ENCODE peak calls at places on chromosomes 16 and 17, in four cellular contexts. One of them, this sample, is unnamed.

GRCh38 chr16:17407321-17407720 is 63.4 kb downstream of the XYLT1 start:
- DNase-seq in lower leg skin: no peak
- DNase-seq in prostate gland: no peak
- DNase-seq in heart left ventricle: no peak
- DNase-seq in this sample: no peak

GRCh38 chr16:19607610-19608280 is 52.2 kb downstream of the VPS35L start:
- DNase-seq in lower leg skin: no peak
- DNase-seq in prostate gland: no peak
- DNase-seq in heart left ventricle: no peak
- DNase-seq in this sample: no peak

GRCh38 chr17:55641559-55642160 is 81.0 kb downstream of the TMEM100 start:
- DNase-seq in prostate gland: peak
- DNase-seq in lower leg skin: peak
- DNase-seq in heart left ventricle: peak
- DNase-seq in this sample: peak

GRCh38 chr16:82033683-82034300 is 1.3 kb upstream of the HSD17B2 start:
- DNase-seq in heart left ventricle: no peak
- DNase-seq in prostate gland: no peak
- DNase-seq in lower leg skin: no peak
- DNase-seq in this sample: no peak

GRCh38 chr16:7148606-7149005 is 184.0 kb upstream of the RBFOX1 start:
- DNase-seq in prostate gland: no peak
- DNase-seq in heart left ventricle: no peak
- DNase-seq in lower leg skin: no peak
- DNase-seq in this sample: no peak

GRCh38 chr17:34997355-34997862 is 17.1 kb downstream of the LIG3 start:
- DNase-seq in heart left ventricle: peak
- DNase-seq in lower leg skin: peak
- DNase-seq in prostate gland: peak
- DNase-seq in this sample: no peak

GRCh38 chr16:68417711-68418301 is 30.5 kb downstream of the SMPD3 start:
- DNase-seq in prostate gland: peak
- DNase-seq in heart left ventricle: no peak
- DNase-seq in lower leg skin: no peak
- DNase-seq in this sample: peak

GRCh38 chr17:261640-262039 is 80.2 kb upstream of the DOC2B start:
- DNase-seq in prostate gland: no peak
- DNase-seq in lower leg skin: no peak
- DNase-seq in heart left ventricle: no peak
- DNase-seq in this sample: peak

GRCh38 chr16:3007059-3007956 is 5.4 kb upstream of the CLDN9 start:
- DNase-seq in lower leg skin: no peak
- DNase-seq in prostate gland: no peak
- DNase-seq in heart left ventricle: no peak
- DNase-seq in this sample: no peak

GRCh38 chr17:80237386-80237785 is 17.2 kb downstream of the SLC26A11 start:
- DNase-seq in heart left ventricle: no peak
- DNase-seq in lower leg skin: no peak
- DNase-seq in prostate gland: no peak
- DNase-seq in this sample: no peak

GRCh38 chr17:72338847-72339790 is 218.3 kb downstream of the SOX9 start:
- DNase-seq in prostate gland: no peak
- DNase-seq in lower leg skin: no peak
- DNase-seq in heart left ventricle: peak
- DNase-seq in this sample: no peak

GRCh38 chr16:3509470-3509928 is 8.7 kb downstream of the CLUAP1 start:
- DNase-seq in lower leg skin: no peak
- DNase-seq in prostate gland: no peak
- DNase-seq in heart left ventricle: no peak
- DNase-seq in this sample: peak

GRCh38 chr17:71085238-71086033 is 916.1 kb downstream of the KCNJ2 start:
- DNase-seq in heart left ventricle: no peak
- DNase-seq in lower leg skin: no peak
- DNase-seq in prostate gland: no peak
- DNase-seq in this sample: no peak

GRCh38 chr16:16041196-16041892 is 91.9 kb downstream of the ABCC1 start:
- DNase-seq in prostate gland: peak
- DNase-seq in heart left ventricle: no peak
- DNase-seq in lower leg skin: no peak
- DNase-seq in this sample: no peak

GRCh38 chr17:31495049-31495885 is 103.8 kb downstream of the RAB11FIP4 start:
- DNase-seq in heart left ventricle: peak
- DNase-seq in prostate gland: no peak
- DNase-seq in lower leg skin: no peak
- DNase-seq in this sample: peak

GRCh38 chr17:27239584-27239983 is 54.3 kb upstream of the WSB1 start:
- DNase-seq in heart left ventricle: no peak
- DNase-seq in lower leg skin: no peak
- DNase-seq in prostate gland: no peak
- DNase-seq in this sample: no peak

GRCh38 chr17:27233783-27234182 is 60.1 kb upstream of the WSB1 start:
- DNase-seq in lower leg skin: no peak
- DNase-seq in prostate gland: no peak
- DNase-seq in heart left ventricle: no peak
- DNase-seq in this sample: no peak

GRCh38 chr17:27239046-27239445 is 54.9 kb upstream of the WSB1 start:
- DNase-seq in lower leg skin: no peak
- DNase-seq in heart left ventricle: peak
- DNase-seq in prostate gland: no peak
- DNase-seq in this sample: no peak

GRCh38 chr17:27237890-27238289 is 56.0 kb upstream of the WSB1 start:
- DNase-seq in prostate gland: no peak
- DNase-seq in heart left ventricle: no peak
- DNase-seq in lower leg skin: no peak
- DNase-seq in this sample: no peak

GRCh38 chr17:27236710-27237315 is 57.1 kb upstream of the WSB1 start:
- DNase-seq in heart left ventricle: peak
- DNase-seq in lower leg skin: peak
- DNase-seq in prostate gland: peak
- DNase-seq in this sample: no peak
- TF ChIP-seq CTCF in heart left ventricle: peak
- TF ChIP-seq CTCF in lower leg skin: no peak
- TF ChIP-seq CTCF in prostate gland: peak
- TF ChIP-seq CTCF in this sample: peak

GRCh38 chr16:88881090-88881580 is 14.7 kb upstream of the PABPN1L start:
- DNase-seq in lower leg skin: no peak
- DNase-seq in heart left ventricle: no peak
- DNase-seq in prostate gland: peak
- DNase-seq in this sample: no peak
- TF ChIP-seq POLR2A in lower leg skin: no peak
- TF ChIP-seq POLR2A in heart left ventricle: no peak
- TF ChIP-seq POLR2A in prostate gland: no peak
- TF ChIP-seq POLR2A in this sample: no peak

GRCh38 chr17:49520386-49521087 is 25.4 kb downstream of the NGFR start:
- DNase-seq in heart left ventricle: no peak
- DNase-seq in lower leg skin: no peak
- DNase-seq in prostate gland: no peak
- DNase-seq in this sample: no peak

GRCh38 chr17:49521521-49522185 is 26.6 kb downstream of the NGFR start:
- DNase-seq in heart left ventricle: no peak
- DNase-seq in prostate gland: no peak
- DNase-seq in lower leg skin: no peak
- DNase-seq in this sample: no peak

GRCh38 chr17:49519781-49520180 is 24.7 kb downstream of the NGFR start:
- DNase-seq in prostate gland: no peak
- DNase-seq in lower leg skin: no peak
- DNase-seq in heart left ventricle: peak
- DNase-seq in this sample: no peak

GRCh38 chr17:49522329-49522890 is 27.3 kb downstream of the NGFR start:
- DNase-seq in prostate gland: no peak
- DNase-seq in heart left ventricle: no peak
- DNase-seq in lower leg skin: no peak
- DNase-seq in this sample: peak

DNA sequence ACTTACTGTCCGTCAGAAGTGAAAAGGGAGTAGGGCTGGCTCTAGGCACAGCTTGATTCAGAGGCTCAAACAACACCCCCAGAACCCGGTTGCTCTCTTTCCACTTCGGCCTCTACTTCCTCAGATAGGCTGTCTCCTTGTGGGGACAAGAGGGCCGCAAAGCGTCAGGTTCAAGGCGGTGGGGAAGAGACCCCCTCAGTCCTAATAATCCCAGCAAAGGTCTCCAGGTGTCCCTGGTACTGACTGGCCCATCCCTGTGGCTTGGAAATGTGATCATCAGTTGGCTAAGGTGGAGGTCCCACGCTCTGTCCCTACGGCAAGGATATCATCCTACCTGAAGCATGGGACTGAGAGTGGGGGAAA is 26.0 kb downstream of the NGFR start:
- DNase-seq in prostate gland: no peak
- DNase-seq in lower leg skin: no peak
- DNase-seq in heart left ventricle: no peak
- DNase-seq in this sample: peak
- H3K4me3 ChIP-seq in prostate gland: no peak
- H3K4me3 ChIP-seq in lower leg skin: no peak
- H3K4me3 ChIP-seq in heart left ventricle: no peak
- H3K4me3 ChIP-seq in this sample: no peak

GRCh38 chr17:75516255-75516618 is at the start of gene TSEN54:
- DNase-seq in heart left ventricle: peak
- DNase-seq in lower leg skin: peak
- DNase-seq in prostate gland: peak
- DNase-seq in this sample: peak

GRCh38 chr17:75516619-75517276 is 420 bp downstream of the TSEN54 start:
- DNase-seq in heart left ventricle: peak
- DNase-seq in lower leg skin: no peak
- DNase-seq in prostate gland: no peak
- DNase-seq in this sample: peak

GRCh38 chr17:75518201-75518600 is 1.9 kb downstream of the TSEN54 start:
- DNase-seq in heart left ventricle: no peak
- DNase-seq in lower leg skin: no peak
- DNase-seq in prostate gland: no peak
- DNase-seq in this sample: no peak

GRCh38 chr17:75515523-75516254 is at the start of gene CASKIN2:
- DNase-seq in heart left ventricle: peak
- DNase-seq in prostate gland: peak
- DNase-seq in lower leg skin: peak
- DNase-seq in this sample: peak

GRCh38 chr17:75517277-75517865 is 1.0 kb downstream of the TSEN54 start:
- DNase-seq in lower leg skin: no peak
- DNase-seq in heart left ventricle: no peak
- DNase-seq in prostate gland: no peak
- DNase-seq in this sample: peak
- TF ChIP-seq CTCF in lower leg skin: no peak
- TF ChIP-seq CTCF in heart left ventricle: no peak
- TF ChIP-seq CTCF in prostate gland: no peak
- TF ChIP-seq CTCF in this sample: no peak

GRCh38 chr17:59001158-59001814 is 105.4 kb downstream of the TRIM37 start:
- DNase-seq in heart left ventricle: peak
- DNase-seq in lower leg skin: peak
- DNase-seq in prostate gland: peak
- DNase-seq in this sample: peak
- TF ChIP-seq POLR2A in heart left ventricle: no peak
- TF ChIP-seq POLR2A in lower leg skin: no peak
- TF ChIP-seq POLR2A in prostate gland: no peak
- TF ChIP-seq POLR2A in this sample: no peak

DNA sequence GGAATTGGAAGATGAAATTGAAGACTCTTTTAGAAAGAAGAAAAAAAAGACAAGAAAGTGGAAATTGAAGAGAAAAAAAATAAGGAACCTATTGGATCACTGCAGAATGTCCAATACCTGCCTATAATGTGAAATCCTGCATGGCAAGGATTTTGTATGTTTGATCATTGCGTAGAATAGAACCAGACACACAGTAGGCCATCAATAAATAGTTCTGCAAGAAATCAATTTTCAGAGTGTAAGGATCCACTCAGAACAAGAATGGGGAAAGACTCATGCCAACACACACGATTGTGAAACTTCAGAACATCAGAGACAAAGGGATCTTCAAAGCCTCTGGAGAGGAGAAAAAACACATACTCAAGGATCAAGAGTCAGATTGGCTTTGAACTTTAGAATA is 39.7 kb upstream of the DHX40 start:
- DNase-seq in prostate gland: no peak
- DNase-seq in heart left ventricle: no peak
- DNase-seq in lower leg skin: no peak
- DNase-seq in this sample: no peak
- H3K4me3 ChIP-seq in prostate gland: no peak
- H3K4me3 ChIP-seq in heart left ventricle: no peak
- H3K4me3 ChIP-seq in lower leg skin: no peak
- H3K4me3 ChIP-seq in this sample: no peak

GRCh38 chr16:65704866-65705265 is 583.0 kb upstream of the CDH11 start:
- DNase-seq in heart left ventricle: no peak
- DNase-seq in prostate gland: no peak
- DNase-seq in lower leg skin: no peak
- DNase-seq in this sample: no peak
- TF ChIP-seq CTCF in heart left ventricle: peak
- TF ChIP-seq CTCF in prostate gland: no peak
- TF ChIP-seq CTCF in lower leg skin: no peak
- TF ChIP-seq CTCF in this sample: no peak

DNA sequence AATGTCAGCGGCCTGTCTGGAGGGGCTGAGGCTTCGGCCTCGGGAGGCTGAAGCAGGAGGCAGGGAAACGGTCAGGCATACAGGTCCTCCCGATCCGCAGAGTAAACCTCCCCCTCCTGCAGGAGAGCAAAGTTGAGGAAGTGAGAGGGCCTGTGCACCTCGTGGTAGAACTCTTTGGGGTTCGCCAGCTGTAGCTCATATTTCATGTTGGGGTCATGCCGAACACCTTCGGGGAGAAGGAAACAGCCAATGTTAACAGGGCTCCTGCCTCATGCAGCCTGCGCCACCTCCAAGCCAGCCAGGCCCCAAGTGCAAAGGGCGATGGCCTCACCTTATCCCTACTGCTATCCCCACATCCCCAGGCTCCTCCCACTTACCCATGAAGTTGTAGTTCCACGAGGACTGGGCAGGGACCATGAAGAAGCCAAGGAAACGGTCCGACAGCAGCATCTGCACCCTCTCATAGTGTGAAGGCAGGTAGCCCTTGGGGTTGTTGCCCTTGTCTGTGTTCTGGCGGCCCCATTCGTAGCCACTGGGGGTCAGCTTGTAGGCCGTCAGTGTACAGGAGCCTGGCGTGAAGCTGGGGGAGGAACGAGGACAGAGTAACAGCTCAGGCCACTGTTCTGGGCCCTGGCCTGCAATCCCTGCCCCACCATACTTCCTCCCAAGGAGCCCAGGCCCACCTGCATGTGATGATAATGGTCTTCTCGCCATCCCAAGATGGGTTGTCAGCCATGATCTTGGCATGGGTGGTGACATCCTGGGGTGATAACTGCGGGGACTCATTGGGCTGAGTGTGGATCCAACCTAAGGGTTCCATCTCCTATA is 1.3 kb upstream of the RILP start:
- DNase-seq in heart left ventricle: no peak
- DNase-seq in prostate gland: no peak
- DNase-seq in lower leg skin: no peak
- DNase-seq in this sample: peak
- TF ChIP-seq POLR2A in heart left ventricle: no peak
- TF ChIP-seq POLR2A in prostate gland: no peak
- TF ChIP-seq POLR2A in lower leg skin: no peak
- TF ChIP-seq POLR2A in this sample: no peak